ENCODE peak calls at places on chromosomes 2 and 18, in five cellular contexts. W is WTC11, Z is tibial nerve, V is neural crest cell, T is fibroblast of pulmonary artery. R is an unnamed sample.
A peak's percentile ranks its signal among the peaks of the same experiment; 100 is the strongest.

GRCh38 chr18:28177828-28178635 is 1.1 kb upstream of the CDH2 start:
- DNase-seq in W (peak; percentile 79), Z (no peak), V (peak; percentile 73), T (peak; percentile 51), R (no peak)

GRCh38 chr2:128374001-128374710 is 55.5 kb upstream of the HS6ST1 start:
- DNase-seq in W (peak; percentile 2), Z (no peak), V (no peak), T (peak; percentile 48), R (no peak)

GRCh38 chr2:47009368-47009767 is 93.8 kb upstream of the MCFD2 start:
- DNase-seq in W (no peak), Z (no peak), V (no peak), T (no peak), R (no peak)

GRCh38 chr2:239326831-239327535 is 73.8 kb downstream of the HDAC4 start:
- DNase-seq in W (no peak), Z (no peak), V (no peak), T (no peak), R (peak; percentile 72)

GRCh38 chr18:10113156-10114022 is 199.6 kb downstream of the VAPA start:
- DNase-seq in W (no peak), Z (no peak), V (no peak), T (peak; percentile 48), R (no peak)

GRCh38 chr2:117960231-117960630 is 53.6 kb downstream of the CCDC93 start:
- DNase-seq in W (no peak), Z (no peak), V (no peak), T (peak; percentile 65), R (no peak)

GRCh38 chr2:217434183-217434620 is 568.6 kb downstream of the TNS1 start:
- DNase-seq in W (peak; percentile 74), Z (peak; percentile 73), V (peak; percentile 67), T (peak; percentile 97), R (no peak)

GRCh38 chr2:15825276-15826060 is 114.9 kb upstream of the MYCN start:
- DNase-seq in W (no peak), Z (no peak), V (no peak), T (no peak), R (no peak)

GRCh38 chr2:241933175-241933911 is 63.8 kb downstream of the RTP5 start:
- DNase-seq in W (no peak), Z (no peak), V (no peak), T (peak; percentile 12), R (no peak)

GRCh38 chr2:200839513-200839912 is 24.9 kb downstream of the CLK1 start:
- DNase-seq in W (no peak), Z (no peak), V (no peak), T (no peak), R (no peak)

GRCh38 chr2:23545811-23546210 is 160.8 kb downstream of the KLHL29 start:
- DNase-seq in W (no peak), Z (no peak), V (no peak), T (no peak), R (no peak)

GRCh38 chr2:96305979-96306308 is 598 bp upstream of the SNRNP200 start:
- DNase-seq in W (no peak), Z (no peak), V (no peak), T (no peak), R (no peak)

GRCh38 chr2:43594875-43595274 is 963 bp downstream of the THADA start:
- DNase-seq in W (no peak), Z (no peak), V (no peak), T (no peak), R (no peak)

GRCh38 chr2:43595603-43596412 is at the start of gene THADA:
- DNase-seq in W (peak; percentile 98), Z (peak; percentile 98), V (peak; percentile 96), T (peak; percentile 100), R (peak; percentile 90)

GRCh38 chr2:43593241-43593640 is 2.6 kb downstream of the THADA start:
- DNase-seq in W (no peak), Z (no peak), V (no peak), T (no peak), R (no peak)

GRCh38 chr2:43592443-43592842 is 3.4 kb downstream of the THADA start:
- DNase-seq in W (no peak), Z (no peak), V (no peak), T (peak; percentile 21), R (no peak)
- TF ChIP-seq CTCF in W (no peak), Z (no peak), V (no peak), T (no peak), R (no peak)

DNA sequence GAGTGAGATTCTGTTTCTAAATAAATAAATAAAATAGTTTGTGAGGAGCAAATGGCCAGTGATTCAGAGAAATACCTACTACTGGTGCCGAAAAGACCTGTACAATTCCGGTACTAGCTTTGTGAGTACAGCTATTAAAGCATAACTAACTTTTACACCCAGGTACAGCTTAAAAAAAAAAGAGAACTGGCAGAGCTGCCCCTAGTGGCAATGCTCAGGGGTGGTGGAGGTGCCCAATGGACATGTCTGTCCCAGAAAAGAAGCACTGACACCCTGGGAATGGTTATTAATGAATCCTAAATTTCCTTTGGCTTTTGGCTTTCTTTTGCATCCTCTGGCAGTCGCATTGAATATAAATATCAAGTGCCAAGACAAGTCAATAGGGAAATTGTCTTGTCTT is 87.0 kb downstream of the LIPG start:
- DNase-seq in W (no peak), Z (no peak), V (no peak), T (no peak), R (no peak)
- TF ChIP-seq CTCF in W (no peak), Z (no peak), V (peak; percentile 30), T (no peak), R (no peak)

GRCh38 chr2:133424876-133425275 is 143.4 kb downstream of the NCKAP5 start:
- DNase-seq in W (no peak), Z (no peak), V (no peak), T (no peak), R (no peak)

GRCh38 chr2:133422946-133423345 is 145.3 kb downstream of the NCKAP5 start:
- DNase-seq in W (no peak), Z (no peak), V (peak; percentile 14), T (peak; percentile 23), R (no peak)

GRCh38 chr2:133418671-133419070 is 149.6 kb downstream of the NCKAP5 start:
- DNase-seq in W (no peak), Z (no peak), V (no peak), T (no peak), R (no peak)

GRCh38 chr2:133420748-133421147 is 147.5 kb downstream of the NCKAP5 start:
- DNase-seq in W (no peak), Z (no peak), V (no peak), T (no peak), R (no peak)

DNA sequence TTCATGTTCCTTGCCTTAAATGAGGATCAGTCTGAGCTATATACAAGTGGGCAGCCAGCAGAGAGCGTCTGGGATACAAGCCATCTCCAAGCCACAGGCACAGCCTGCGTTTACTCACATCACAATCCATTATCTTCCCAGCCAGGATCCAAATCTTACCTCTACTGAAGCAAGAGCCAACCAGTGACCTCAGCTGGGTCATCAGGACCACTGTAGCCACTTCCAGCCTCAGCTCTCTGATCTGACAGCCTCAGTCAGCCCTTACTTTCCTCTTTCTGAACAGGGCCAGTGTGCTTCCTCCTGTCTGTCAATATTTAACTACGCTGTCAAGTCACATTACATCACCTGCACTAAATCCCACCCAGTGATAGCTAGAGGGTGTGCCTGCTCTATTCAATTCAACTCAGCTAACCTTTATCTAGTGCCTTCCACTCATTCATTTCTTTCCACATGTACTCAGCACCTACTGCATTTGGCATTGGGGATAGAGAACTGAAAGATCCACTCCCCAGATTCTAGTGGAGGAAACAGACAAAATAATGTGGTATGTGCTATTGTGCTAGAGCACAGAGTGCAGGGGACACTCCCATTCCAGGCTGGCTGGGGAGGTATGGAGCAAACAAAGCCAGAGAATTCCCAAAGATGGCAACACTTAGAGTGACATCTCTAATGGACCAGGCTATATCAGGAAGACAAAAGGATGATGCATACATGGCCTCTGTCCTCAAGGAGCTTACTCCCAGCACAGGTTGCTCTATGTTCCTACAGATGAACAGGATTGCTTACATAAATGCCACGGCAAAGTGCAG is 146.5 kb downstream of the NCKAP5 start:
- DNase-seq in W (no peak), Z (no peak), V (no peak), T (peak; percentile 3), R (no peak)
- TF ChIP-seq CTCF in W (no peak), Z (no peak), V (no peak), T (no peak), R (no peak)

GRCh38 chr2:85802337-85803103 is 48.7 kb downstream of the ATOH8 start:
- DNase-seq in W (no peak), Z (no peak), V (no peak), T (no peak), R (no peak)

GRCh38 chr2:85806358-85807118 is 52.7 kb downstream of the ATOH8 start:
- DNase-seq in W (no peak), Z (no peak), V (no peak), T (peak; percentile 34), R (no peak)

GRCh38 chr2:85801871-85802270 is 48.1 kb downstream of the ATOH8 start:
- DNase-seq in W (no peak), Z (no peak), V (no peak), T (no peak), R (no peak)

GRCh38 chr2:85804026-85804425 is 50.2 kb downstream of the ATOH8 start:
- DNase-seq in W (no peak), Z (no peak), V (no peak), T (no peak), R (no peak)

DNA sequence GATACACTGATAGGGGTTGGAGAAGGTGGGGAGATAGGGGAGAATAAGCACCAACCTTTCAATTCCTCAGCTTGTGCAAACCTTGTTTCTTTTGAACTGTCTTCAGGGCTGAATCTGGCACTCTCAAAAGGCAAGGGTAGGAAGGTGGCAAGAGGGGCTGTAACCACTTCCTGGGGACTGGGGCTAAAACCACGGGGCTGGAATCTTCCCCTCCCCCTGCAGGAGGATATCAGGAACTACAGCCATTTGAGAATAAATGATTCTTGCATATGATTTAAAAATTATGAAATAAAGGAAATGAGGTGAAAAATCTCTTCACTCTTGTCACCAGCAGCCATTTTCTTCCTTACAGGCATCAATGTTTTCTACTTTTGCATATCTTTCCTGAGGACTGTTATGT is 50.8 kb downstream of the ATOH8 start:
- DNase-seq in W (no peak), Z (no peak), V (no peak), T (no peak), R (no peak)
- TF ChIP-seq CTCF in W (peak; percentile 77), Z (peak; percentile 57), V (peak; percentile 71), T (peak; percentile 70), R (peak; percentile 32)

GRCh38 chr2:204015118-204015842 is 78.7 kb downstream of the ICOS start:
- DNase-seq in W (no peak), Z (no peak), V (no peak), T (no peak), R (no peak)
- TF ChIP-seq CTCF in W (no peak), Z (no peak), V (no peak), T (no peak), R (no peak)

GRCh38 chr2:127143851-127144782 is 37.2 kb upstream of the BIN1 start:
- DNase-seq in W (no peak), Z (no peak), V (no peak), T (peak; percentile 36), R (no peak)
- TF ChIP-seq CTCF in W (no peak), Z (peak; percentile 16), V (no peak), T (no peak), R (no peak)

GRCh38 chr2:9950521-9951271 is 797 bp upstream of the GRHL1 start:
- DNase-seq in W (peak; percentile 48), Z (no peak), V (peak; percentile 43), T (no peak), R (peak; percentile 18)
- TF ChIP-seq CTCF in W (no peak), Z (no peak), V (no peak), T (no peak), R (no peak)

GRCh38 chr2:14199040-14199439 is 433.5 kb upstream of the LRATD1 start:
- DNase-seq in W (no peak), Z (no peak), V (no peak), T (peak; percentile 1), R (no peak)
- TF ChIP-seq CTCF in W (no peak), Z (no peak), V (no peak), T (no peak), R (no peak)

R was measured in CD4-positive, alpha-beta T cell.